ENCODE peak calls at places on chromosome 12, in seven cellular contexts. K, S, T, X, V, R and Z are unnamed samples.

GRCh38 chr12:115946092-115946491 is 331.4 kb downstream of the MED13L start:
- DNase-seq in K (no peak), S (no peak), T (no peak), X (no peak), V (no peak), R (no peak), Z (no peak)

GRCh38 chr12:62865860-62866407 is 69.0 kb downstream of the PPM1H start:
- DNase-seq in K (peak; percentile 62), S (peak; percentile 57), T (peak; percentile 44), X (no peak), V (no peak), R (no peak), Z (peak; percentile 95)

GRCh38 chr12:103518899-103519298 is 23.1 kb upstream of the C12orf42 start:
- DNase-seq in K (no peak), S (no peak), T (no peak), X (no peak), V (no peak), R (no peak), Z (no peak)

GRCh38 chr12:18982226-18982949 is 147.1 kb upstream of the PLEKHA5 start:
- DNase-seq in K (no peak), S (no peak), T (no peak), X (no peak), V (no peak), R (no peak), Z (no peak)

GRCh38 chr12:59734371-59734770 is 138.5 kb downstream of the SLC16A7 start:
- DNase-seq in K (no peak), S (no peak), T (no peak), X (no peak), V (no peak), R (no peak), Z (no peak)

GRCh38 chr12:105852958-105853357 is 285.8 kb downstream of the NUAK1 start:
- DNase-seq in K (no peak), S (no peak), T (no peak), X (no peak), V (no peak), R (no peak), Z (no peak)

GRCh38 chr12:79993106-79993862 is 58.4 kb upstream of the PPP1R12A start:
- DNase-seq in K (peak; percentile 49), S (no peak), T (no peak), X (no peak), V (no peak), R (no peak), Z (no peak)

GRCh38 chr12:67649165-67650126 is 901 bp downstream of the DYRK2 start:
- DNase-seq in K (no peak), S (no peak), T (no peak), X (no peak), V (peak; percentile 38), R (peak; percentile 50), Z (peak; percentile 29)

GRCh38 chr12:67534671-67535070 is 113.9 kb upstream of the DYRK2 start:
- DNase-seq in K (no peak), S (peak; percentile 70), T (peak; percentile 60), X (no peak), V (no peak), R (no peak), Z (no peak)

GRCh38 chr12:124713436-124714082 is 146.1 kb upstream of the NCOR2 start:
- DNase-seq in K (no peak), S (peak; percentile 89), T (peak; percentile 98), X (no peak), V (peak; percentile 77), R (no peak), Z (no peak)

GRCh38 chr12:87678453-87678852 is 350.7 kb downstream of the C12orf50 start:
- DNase-seq in K (no peak), S (peak; percentile 59), T (peak; percentile 56), X (no peak), V (peak; percentile 29), R (no peak), Z (no peak)

GRCh38 chr12:119020377-119021360 is 39.3 kb downstream of the SRRM4 start:
- DNase-seq in K (peak; percentile 90), S (no peak), T (no peak), X (peak; percentile 69), V (peak; percentile 8), R (peak; percentile 94), Z (peak; percentile 88)

GRCh38 chr12:127926004-127926403 is 341.0 kb upstream of the TMEM132C start:
- DNase-seq in K (peak; percentile 66), S (no peak), T (peak; percentile 36), X (peak; percentile 48), V (no peak), R (peak; percentile 49), Z (peak; percentile 67)

GRCh38 chr12:31011336-31011735 is 62.3 kb upstream of the DDX11 start:
- DNase-seq in K (no peak), S (no peak), T (no peak), X (no peak), V (no peak), R (no peak), Z (no peak)

GRCh38 chr12:81759215-81759991 is at the start of gene PPFIA2:
- DNase-seq in K (peak; percentile 81), S (peak; percentile 4), T (peak; percentile 27), X (peak; percentile 27), V (no peak), R (peak; percentile 60), Z (peak; percentile 70)

GRCh38 chr12:71746983-71747611 is 7.6 kb upstream of the RAB21 start:
- DNase-seq in K (peak; percentile 48), S (peak; percentile 73), T (peak; percentile 71), X (no peak), V (peak; percentile 83), R (no peak), Z (peak; percentile 66)

GRCh38 chr12:48197549-48197966 is 5.5 kb downstream of the OR10AD1 start:
- DNase-seq in K (no peak), S (no peak), T (no peak), X (no peak), V (peak; percentile 31), R (no peak), Z (peak; percentile 31)

GRCh38 chr12:118061011-118061875 is at the start of gene WSB2:
- DNase-seq in K (peak; percentile 59), S (peak; percentile 50), T (peak; percentile 57), X (peak; percentile 35), V (peak; percentile 49), R (peak; percentile 70), Z (peak; percentile 58)

DNA sequence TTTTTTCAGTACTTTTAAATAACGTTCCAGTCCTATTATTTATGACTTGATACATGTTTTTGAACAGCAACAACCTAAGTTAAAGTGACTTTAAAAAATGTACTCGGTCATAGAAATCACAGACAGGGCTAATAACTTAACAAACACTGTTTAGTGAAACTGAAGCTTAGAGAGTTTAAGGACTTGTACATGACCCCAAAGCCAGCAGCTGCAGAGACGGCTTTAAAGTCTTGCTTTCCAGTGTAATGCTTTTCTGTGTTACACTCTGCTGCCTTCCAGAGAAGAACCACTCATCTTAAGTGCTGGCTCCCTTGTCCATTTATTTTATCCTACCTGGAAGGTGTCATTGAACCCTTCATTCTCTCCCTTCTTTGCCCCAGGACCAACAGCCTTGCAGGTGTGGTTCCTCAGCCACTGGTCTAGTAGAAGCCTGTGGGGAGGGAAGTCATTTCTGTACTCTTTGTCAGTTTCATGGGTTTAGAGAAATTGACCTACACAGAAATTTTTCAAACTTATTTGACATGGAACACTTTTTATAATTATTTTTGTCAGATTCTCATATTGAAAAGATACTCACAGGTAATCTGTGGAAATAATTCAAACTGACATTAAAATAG is 60.9 kb downstream of the NAV3 start:
- DNase-seq in K (no peak), S (no peak), T (no peak), X (no peak), V (no peak), R (no peak), Z (no peak)
- H3K4ac ChIP-seq in K (no peak overlapping the region), S (no peak overlapping the region), T (no peak overlapping the region), X (no peak overlapping the region), V (no peak overlapping the region), R (no peak overlapping the region), Z (no peak overlapping the region)

GRCh38 chr12:65734226-65734625 is 90.1 kb upstream of the HMGA2 start:
- DNase-seq in K (no peak), S (no peak), T (no peak), X (no peak), V (no peak), R (no peak), Z (no peak)

GRCh38 chr12:65728913-65729793 is 95.1 kb upstream of the HMGA2 start:
- DNase-seq in K (peak; percentile 79), S (peak; percentile 5), T (peak; percentile 46), X (peak; percentile 18), V (peak; percentile 14), R (peak; percentile 74), Z (peak; percentile 78)

GRCh38 chr12:65731771-65732170 is 92.5 kb upstream of the HMGA2 start:
- DNase-seq in K (no peak), S (no peak), T (no peak), X (no peak), V (no peak), R (no peak), Z (no peak)

GRCh38 chr12:65725376-65725775 is 98.9 kb upstream of the HMGA2 start:
- DNase-seq in K (no peak), S (peak; percentile 46), T (peak; percentile 14), X (no peak), V (peak; percentile 18), R (no peak), Z (peak; percentile 53)

GRCh38 chr12:65728348-65728912 is 95.9 kb upstream of the HMGA2 start:
- DNase-seq in K (no peak), S (no peak), T (peak; percentile 29), X (no peak), V (no peak), R (no peak), Z (no peak)
- H3K4ac ChIP-seq in K (no peak overlapping the region), S (no peak overlapping the region), T (no peak overlapping the region), X (no peak overlapping the region), V (no peak overlapping the region), R (no peak overlapping the region), Z (no peak overlapping the region)

GRCh38 chr12:51873251-51873994 is 14.5 kb upstream of the ANKRD33 start:
- DNase-seq in K (no peak), S (no peak), T (no peak), X (no peak), V (no peak), R (no peak), Z (no peak)

GRCh38 chr12:51874013-51874412 is 13.9 kb upstream of the ANKRD33 start:
- DNase-seq in K (no peak), S (peak; percentile 49), T (no peak), X (no peak), V (no peak), R (no peak), Z (no peak)

GRCh38 chr12:51872689-51872981 is 15.3 kb upstream of the ANKRD33 start:
- DNase-seq in K (no peak), S (no peak), T (no peak), X (no peak), V (no peak), R (no peak), Z (no peak)

GRCh38 chr12:51871918-51872688 is 15.8 kb upstream of the ANKRD33 start:
- DNase-seq in K (no peak), S (no peak), T (no peak), X (no peak), V (no peak), R (no peak), Z (no peak)

GRCh38 chr12:51874486-51874885 is 13.4 kb upstream of the ANKRD33 start:
- DNase-seq in K (no peak), S (no peak), T (no peak), X (no peak), V (no peak), R (no peak), Z (no peak)
- H3K4ac ChIP-seq in K (no peak overlapping the region), S (no peak overlapping the region), T (no peak overlapping the region), X (no peak overlapping the region), V (no peak overlapping the region), R (no peak overlapping the region), Z (no peak overlapping the region)

DNA sequence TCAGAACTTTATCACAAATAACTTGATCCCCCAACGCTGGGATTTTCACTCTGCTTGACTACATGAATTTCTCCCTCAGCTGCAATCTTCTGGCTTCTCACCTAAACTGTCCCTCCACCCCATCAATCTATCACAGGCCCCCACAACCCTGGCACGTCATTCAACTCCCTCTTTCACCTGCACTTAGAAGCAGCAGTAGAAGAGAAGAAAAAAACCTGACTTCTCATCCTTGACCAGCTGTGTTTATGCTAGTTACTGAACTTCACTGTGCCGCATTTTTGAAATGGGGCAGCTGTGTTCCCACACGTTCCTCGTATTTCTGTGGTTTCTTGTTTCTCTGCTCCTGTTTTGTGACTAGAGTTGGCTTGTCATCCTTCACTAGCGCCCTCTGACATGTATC is 35.0 kb downstream of the ITPR2 start:
- DNase-seq in K (no peak), S (peak; percentile 92), T (peak; percentile 86), X (no peak), V (no peak), R (no peak), Z (no peak)
- H3K4ac ChIP-seq in K (no peak overlapping the region), S (no peak overlapping the region), T (no peak overlapping the region), X (no peak overlapping the region), V (no peak overlapping the region), R (no peak overlapping the region), Z (no peak overlapping the region)